ENCODE peak calls at places on chromosomes 2 and 18, in eight cellular contexts. K, B, G, N, O, A, U and M are unnamed samples.

GRCh38 chr2:54676656-54677055 is 46.8 kb upstream of the EML6 start:
- DNase-seq in K (peak), B (no peak), G (peak), N (no peak), O (no peak), A (no peak), U (no peak), M (no peak)

GRCh38 chr2:32647180-32647651 is 19.4 kb downstream of the TTC27 start:
- DNase-seq in K (peak), B (no peak), G (peak), N (no peak), O (no peak), A (no peak), U (no peak), M (no peak)

GRCh38 chr2:78993518-78994148 is 31.9 kb upstream of the REG3G start:
- DNase-seq in K (no peak), B (peak), G (no peak), N (no peak), O (no peak), A (no peak), U (no peak), M (no peak)

GRCh38 chr2:83069724-83070123 is 1389.4 kb downstream of the SUCLG1 start:
- DNase-seq in K (peak), B (no peak), G (peak), N (no peak), O (no peak), A (no peak), U (no peak), M (peak)

GRCh38 chr2:144143294-144144092 is 376.4 kb downstream of the ZEB2 start:
- DNase-seq in K (no peak), B (no peak), G (no peak), N (no peak), O (no peak), A (no peak), U (no peak), M (no peak)

GRCh38 chr2:240021488-240022104 is 3.5 kb downstream of the NDUFA10 start:
- DNase-seq in K (peak), B (peak), G (peak), N (peak), O (peak), A (peak), U (peak), M (peak)

GRCh38 chr2:47652041-47652713 is 130.8 kb upstream of the MSH6 start:
- DNase-seq in K (no peak), B (no peak), G (no peak), N (no peak), O (no peak), A (no peak), U (no peak), M (no peak)

GRCh38 chr18:74963820-74964446 is 245.0 kb downstream of the PTGR3 start:
- DNase-seq in K (peak), B (no peak), G (peak), N (peak), O (no peak), A (peak), U (no peak), M (peak)

GRCh38 chr2:28649481-28650260 is 102.0 kb upstream of the PPP1CB start:
- DNase-seq in K (no peak), B (no peak), G (peak), N (no peak), O (no peak), A (peak), U (no peak), M (peak)

GRCh38 chr2:145404690-145405089 is 884.8 kb upstream of the ZEB2 start:
- DNase-seq in K (no peak), B (no peak), G (peak), N (no peak), O (no peak), A (no peak), U (no peak), M (no peak)

GRCh38 chr18:76803413-76803812 is 18.9 kb upstream of the ZNF236 start:
- DNase-seq in K (no peak), B (no peak), G (no peak), N (no peak), O (no peak), A (no peak), U (no peak), M (no peak)

GRCh38 chr2:51490576-51491234 is 458.8 kb upstream of the NRXN1 start:
- DNase-seq in K (peak), B (no peak), G (no peak), N (no peak), O (no peak), A (no peak), U (no peak), M (no peak)

GRCh38 chr2:192194065-192194865 is 468 bp downstream of the TMEFF2 start:
- DNase-seq in K (peak), B (peak), G (peak), N (no peak), O (no peak), A (no peak), U (no peak), M (peak)

GRCh38 chr2:19653336-19653908 is 248.4 kb downstream of the TTC32 start:
- DNase-seq in K (no peak), B (no peak), G (no peak), N (no peak), O (no peak), A (no peak), U (no peak), M (no peak)

GRCh38 chr2:20582600-20583221 is 68.2 kb downstream of the HS1BP3 start:
- DNase-seq in K (no peak), B (peak), G (no peak), N (no peak), O (peak), A (no peak), U (no peak), M (no peak)

GRCh38 chr2:33197198-33197938 is 250.6 kb downstream of the LTBP1 start:
- DNase-seq in K (peak), B (no peak), G (no peak), N (no peak), O (no peak), A (no peak), U (no peak), M (no peak)

GRCh38 chr2:158559252-158559651 is 102.5 kb downstream of the PKP4 start:
- DNase-seq in K (no peak), B (no peak), G (no peak), N (no peak), O (no peak), A (no peak), U (no peak), M (no peak)

GRCh38 chr2:73985318-73986084 is 791 bp downstream of the TET3 start:
- DNase-seq in K (no peak), B (peak), G (peak), N (peak), O (peak), A (peak), U (peak), M (no peak)

GRCh38 chr2:126857502-126857901 is 41.2 kb upstream of the TEX51 start:
- DNase-seq in K (no peak), B (no peak), G (no peak), N (no peak), O (no peak), A (no peak), U (no peak), M (no peak)

GRCh38 chr2:59886758-59887157 is 666.7 kb downstream of the BCL11A start:
- DNase-seq in K (no peak), B (no peak), G (no peak), N (no peak), O (no peak), A (no peak), U (peak), M (no peak)

GRCh38 chr18:12420831-12421421 is 13.2 kb downstream of the PRELID3A start:
- DNase-seq in K (no peak), B (no peak), G (no peak), N (no peak), O (peak), A (peak), U (no peak), M (no peak)

GRCh38 chr2:46144133-46144800 is 152.9 kb upstream of the EPAS1 start:
- DNase-seq in K (no peak), B (no peak), G (no peak), N (no peak), O (no peak), A (no peak), U (peak), M (no peak)

GRCh38 chr2:126117886-126118285 is 538.1 kb upstream of the GYPC start:
- DNase-seq in K (no peak), B (no peak), G (no peak), N (no peak), O (no peak), A (no peak), U (no peak), M (no peak)

GRCh38 chr18:77250926-77251729 is 1.5 kb downstream of the GALR1 start:
- DNase-seq in K (no peak), B (peak), G (no peak), N (no peak), O (no peak), A (no peak), U (no peak), M (peak)

GRCh38 chr2:232897386-232897970 is 27.4 kb downstream of the SNORC start:
- DNase-seq in K (no peak), B (no peak), G (no peak), N (peak), O (no peak), A (no peak), U (no peak), M (no peak)

GRCh38 chr18:58870621-58871020 is 5.9 kb downstream of the ZNF532 start:
- DNase-seq in K (no peak), B (no peak), G (no peak), N (no peak), O (no peak), A (no peak), U (no peak), M (no peak)

GRCh38 chr2:192313773-192314172 is 119.0 kb upstream of the TMEFF2 start:
- DNase-seq in K (no peak), B (peak), G (no peak), N (no peak), O (no peak), A (no peak), U (no peak), M (no peak)

GRCh38 chr2:125386074-125386473 is 1269.9 kb upstream of the GYPC start:
- DNase-seq in K (no peak), B (peak), G (no peak), N (no peak), O (no peak), A (peak), U (no peak), M (no peak)

GRCh38 chr2:143965493-143966164 is 554.3 kb downstream of the ZEB2 start:
- DNase-seq in K (no peak), B (no peak), G (no peak), N (no peak), O (no peak), A (no peak), U (no peak), M (no peak)

GRCh38 chr2:127051116-127051779 is 55.7 kb downstream of the BIN1 start:
- DNase-seq in K (no peak), B (peak), G (no peak), N (no peak), O (no peak), A (no peak), U (no peak), M (no peak)

GRCh38 chr2:149894760-149895159 is 307.2 kb upstream of the MMADHC start:
- DNase-seq in K (peak), B (no peak), G (peak), N (no peak), O (no peak), A (peak), U (peak), M (peak)

GRCh38 chr18:74290831-74291770 is 662 bp downstream of the CYB5A start:
- DNase-seq in K (no peak), B (peak), G (no peak), N (peak), O (peak), A (peak), U (no peak), M (peak)

GRCh38 chr2:25470792-25471191 is 129.1 kb upstream of the DNMT3A start:
- DNase-seq in K (no peak), B (no peak), G (no peak), N (no peak), O (no peak), A (no peak), U (no peak), M (no peak)

GRCh38 chr2:182980652-182981051 is 57.6 kb downstream of the NCKAP1 start:
- DNase-seq in K (no peak), B (no peak), G (no peak), N (no peak), O (no peak), A (no peak), U (no peak), M (no peak)

GRCh38 chr18:48052291-48052840 is 121.9 kb upstream of the SMAD2 start:
- DNase-seq in K (no peak), B (peak), G (no peak), N (no peak), O (peak), A (no peak), U (no peak), M (no peak)

GRCh38 chr2:241033994-241034393 is 35.6 kb downstream of the SNED1 start:
- DNase-seq in K (no peak), B (no peak), G (no peak), N (no peak), O (no peak), A (no peak), U (no peak), M (no peak)

GRCh38 chr2:219435701-219436100 is 1.1 kb downstream of the SPEG start:
- DNase-seq in K (no peak), B (no peak), G (no peak), N (no peak), O (peak), A (no peak), U (no peak), M (no peak)

GRCh38 chr2:99398303-99398702 is 61.1 kb downstream of the EIF5B start:
- DNase-seq in K (no peak), B (no peak), G (no peak), N (no peak), O (no peak), A (no peak), U (no peak), M (no peak)

GRCh38 chr18:45865466-45865865 is 40.0 kb downstream of the SIGLEC15 start:
- DNase-seq in K (no peak), B (no peak), G (peak), N (no peak), O (no peak), A (no peak), U (no peak), M (no peak)

GRCh38 chr2:122669627-122670026 is 914.2 kb downstream of the TSN start:
- DNase-seq in K (no peak), B (no peak), G (no peak), N (no peak), O (no peak), A (no peak), U (no peak), M (no peak)

GRCh38 chr2:122670932-122671331 is 915.5 kb downstream of the TSN start:
- DNase-seq in K (no peak), B (no peak), G (no peak), N (no peak), O (no peak), A (no peak), U (no peak), M (no peak)
- H3K4me3 ChIP-seq in K (no peak), B (no peak), G (no peak), N (no peak), O (no peak), A (no peak), U (no peak), M (no peak)

DNA sequence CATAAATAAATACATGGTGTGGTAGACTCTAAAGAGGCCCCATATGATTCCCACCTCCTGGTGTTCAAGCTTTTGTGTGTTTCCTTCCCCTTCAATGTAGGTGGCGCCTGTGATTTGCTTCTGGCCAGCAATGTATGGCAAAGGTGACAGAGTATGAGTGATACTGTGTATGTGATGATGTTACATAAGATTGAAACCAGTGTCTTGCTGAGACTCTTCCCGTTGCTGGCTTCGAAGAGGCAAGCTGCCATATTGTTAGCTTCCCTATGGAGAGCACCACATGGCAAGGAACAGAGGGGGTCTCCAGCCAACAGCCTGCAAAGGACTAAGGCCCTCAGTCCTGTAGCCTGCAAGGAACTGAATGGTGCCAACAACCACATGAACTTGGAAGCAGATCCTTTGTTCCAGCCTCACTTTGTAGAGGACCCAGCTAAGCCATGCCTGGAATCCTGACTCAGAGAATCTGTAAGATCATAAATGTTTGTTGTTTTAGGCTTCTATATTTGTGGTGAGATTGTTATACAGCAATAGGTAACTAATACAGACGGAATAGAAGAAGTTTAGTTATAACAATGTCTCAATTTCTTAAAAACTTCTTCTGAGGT is 1.7 kb upstream of the SMAD4 start:
- DNase-seq in K (peak), B (no peak), G (peak), N (no peak), O (no peak), A (peak), U (peak), M (peak)
- TF ChIP-seq CTCF in K (no peak), B (no peak), G (no peak), N (no peak), O (no peak), A (peak), U (peak), M (no peak)

GRCh38 chr2:218389333-218390150 is 7.5 kb downstream of the SLC11A1 start:
- DNase-seq in K (no peak), B (no peak), G (no peak), N (no peak), O (no peak), A (no peak), U (no peak), M (no peak)

GRCh38 chr2:218384975-218385374 is 2.9 kb downstream of the SLC11A1 start:
- DNase-seq in K (no peak), B (no peak), G (no peak), N (no peak), O (no peak), A (no peak), U (no peak), M (no peak)

GRCh38 chr2:218386505-218387368 is 4.7 kb downstream of the SLC11A1 start:
- DNase-seq in K (no peak), B (peak), G (no peak), N (no peak), O (no peak), A (no peak), U (no peak), M (no peak)

GRCh38 chr2:218383892-218384519 is 1.9 kb downstream of the SLC11A1 start:
- DNase-seq in K (no peak), B (no peak), G (peak), N (no peak), O (no peak), A (no peak), U (peak), M (peak)

DNA sequence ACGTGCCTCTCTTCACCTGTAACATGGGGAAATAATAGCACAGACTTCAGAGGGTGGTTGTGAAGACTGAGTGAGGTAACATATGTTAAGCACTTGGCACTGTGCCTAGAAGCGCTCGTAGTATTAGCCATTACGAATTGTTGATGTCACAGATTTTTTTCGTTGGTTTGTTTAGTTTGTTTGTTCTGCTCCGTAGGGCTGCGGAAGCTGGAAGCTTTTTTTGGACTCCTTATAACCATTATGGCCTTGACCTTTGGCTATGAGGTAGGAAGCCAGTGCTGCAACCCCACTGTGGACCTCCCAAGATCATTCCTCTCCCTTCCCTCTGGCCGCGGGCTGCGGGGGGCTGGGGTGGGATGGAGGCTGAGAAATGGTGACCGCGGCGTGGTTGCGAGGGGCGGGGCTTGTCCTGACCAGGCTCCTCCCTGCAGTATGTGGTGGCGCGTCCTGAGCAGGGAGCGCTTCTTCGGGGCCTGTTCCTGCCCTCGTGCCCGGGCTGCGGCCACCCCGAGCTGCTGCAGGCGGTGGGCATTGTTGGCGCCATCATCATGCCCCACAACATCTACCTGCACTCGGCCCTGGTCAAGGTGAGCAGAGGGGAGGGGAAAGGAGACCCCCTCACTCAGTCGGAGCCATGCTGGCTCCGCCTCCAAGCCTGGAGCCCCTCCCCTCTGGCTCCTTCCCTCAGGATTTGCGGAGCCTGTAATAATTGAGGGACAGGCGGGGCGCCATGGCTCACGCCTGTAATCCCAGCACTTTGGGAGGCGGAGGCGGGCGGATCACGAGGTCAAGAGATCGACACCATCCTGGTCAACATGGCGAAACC is 5.5 kb downstream of the SLC11A1 start:
- DNase-seq in K (peak), B (peak), G (peak), N (peak), O (peak), A (no peak), U (no peak), M (peak)
- H3K4me3 ChIP-seq in K (peak), B (peak), G (peak), N (peak), O (peak), A (no peak), U (no peak), M (peak)

GRCh38 chr2:67397143-67397986 is at the start of gene ETAA1:
- DNase-seq in K (peak), B (peak), G (peak), N (peak), O (peak), A (peak), U (peak), M (peak)
- TF ChIP-seq CTCF in K (no peak), B (no peak), G (no peak), N (no peak), O (no peak), A (no peak), U (no peak), M (no peak)

GRCh38 chr18:10059610-10060468 is 146.0 kb downstream of the VAPA start:
- DNase-seq in K (no peak), B (no peak), G (no peak), N (no peak), O (no peak), A (no peak), U (no peak), M (no peak)

GRCh38 chr18:10057808-10058791 is 144.3 kb downstream of the VAPA start:
- DNase-seq in K (peak), B (no peak), G (peak), N (no peak), O (no peak), A (no peak), U (no peak), M (peak)

GRCh38 chr18:10055125-10055750 is 141.4 kb downstream of the VAPA start:
- DNase-seq in K (no peak), B (no peak), G (no peak), N (no peak), O (peak), A (no peak), U (no peak), M (no peak)

GRCh38 chr18:10056506-10056905 is 142.7 kb downstream of the VAPA start:
- DNase-seq in K (no peak), B (no peak), G (no peak), N (no peak), O (peak), A (no peak), U (no peak), M (no peak)

DNA sequence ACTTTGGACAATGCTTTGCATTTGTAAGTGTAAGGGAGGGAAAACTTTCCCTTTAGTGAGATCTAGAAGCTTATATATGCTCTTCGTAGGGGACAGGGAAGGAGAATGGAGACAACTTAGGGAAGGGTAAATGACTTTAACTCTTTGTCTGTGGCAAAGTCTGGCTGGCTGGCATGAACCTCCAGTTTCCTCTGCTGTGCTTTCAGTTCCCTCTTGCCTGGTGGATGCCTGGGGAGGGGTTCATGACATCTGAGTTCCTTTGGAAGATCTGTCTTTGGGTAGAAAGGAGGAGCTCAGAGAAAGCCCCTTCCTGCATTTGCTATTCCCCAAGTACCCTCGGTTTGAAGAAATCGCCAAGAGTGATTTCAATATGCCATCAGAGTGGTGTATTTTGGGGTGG is 143.6 kb downstream of the VAPA start:
- DNase-seq in K (no peak), B (no peak), G (no peak), N (no peak), O (no peak), A (no peak), U (no peak), M (no peak)
- H3K4me3 ChIP-seq in K (peak), B (no peak), G (no peak), N (no peak), O (no peak), A (no peak), U (no peak), M (no peak)